ENCODE peak calls at places on chromosomes 3 and 15, in five cellular contexts. B, V, C, M and I are unnamed samples.

GRCh38 chr3:9397911-9398714 is 698 bp downstream of the SETD5 start:
- DNase-seq in B (peak; percentile 47), V (no peak), C (peak; percentile 10), M (peak; percentile 24), I (peak; percentile 23)

GRCh38 chr3:144687862-144688261 is 716.2 kb downstream of the DIPK2A start:
- DNase-seq in B (no peak), V (no peak), C (no peak), M (no peak), I (no peak)

GRCh38 chr15:74955017-74955416 is 1.6 kb downstream of the RPP25 start:
- DNase-seq in B (no peak), V (no peak), C (no peak), M (no peak), I (no peak)

GRCh38 chr3:126209741-126210140 is 29.4 kb upstream of the ALDH1L1 start:
- DNase-seq in B (no peak), V (no peak), C (no peak), M (no peak), I (no peak)

GRCh38 chr3:64612916-64613526 is 74.8 kb downstream of the ADAMTS9 start:
- DNase-seq in B (no peak), V (no peak), C (no peak), M (no peak), I (no peak)

GRCh38 chr3:149401215-149401925 is 23.9 kb upstream of the TM4SF1 start:
- DNase-seq in B (no peak), V (no peak), C (no peak), M (no peak), I (no peak)

GRCh38 chr3:142963266-142964149 is at the start of gene PAQR9:
- DNase-seq in B (no peak), V (no peak), C (no peak), M (no peak), I (no peak)

GRCh38 chr3:137845161-137845560 is 81.0 kb downstream of the SOX14 start:
- DNase-seq in B (no peak), V (no peak), C (no peak), M (no peak), I (no peak)

GRCh38 chr15:38072507-38073277 is 138.3 kb downstream of the TMCO5A start:
- DNase-seq in B (peak; percentile 65), V (no peak), C (no peak), M (no peak), I (no peak)

GRCh38 chr3:46184469-46184868 is 23.6 kb downstream of the CCR1 start:
- DNase-seq in B (no peak), V (no peak), C (no peak), M (no peak), I (no peak)

GRCh38 chr3:156643729-156644389 is 30.5 kb upstream of the TIPARP start:
- DNase-seq in B (peak; percentile 23), V (no peak), C (no peak), M (no peak), I (no peak)

GRCh38 chr3:151979914-151980313 is 106.5 kb downstream of the SUCNR1 start:
- DNase-seq in B (no peak), V (no peak), C (no peak), M (no peak), I (no peak)

GRCh38 chr3:177646749-177647148 is 449.5 kb upstream of the TBL1XR1 start:
- DNase-seq in B (no peak), V (peak; percentile 19), C (no peak), M (no peak), I (no peak)

GRCh38 chr3:133991637-133992036 is 38.1 kb downstream of the SLCO2A1 start:
- DNase-seq in B (no peak), V (no peak), C (no peak), M (no peak), I (no peak)

GRCh38 chr3:190155752-190156151 is 35.1 kb upstream of the P3H2 start:
- DNase-seq in B (no peak), V (no peak), C (no peak), M (no peak), I (no peak)

GRCh38 chr3:193826126-193826795 is 233.3 kb downstream of the OPA1 start:
- DNase-seq in B (peak; percentile 20), V (no peak), C (no peak), M (no peak), I (no peak)

GRCh38 chr3:32401541-32402052 is 9.9 kb downstream of the CMTM7 start:
- DNase-seq in B (peak; percentile 83), V (peak; percentile 58), C (no peak), M (peak; percentile 18), I (peak; percentile 50)

GRCh38 chr3:184234224-184234623 is 4.8 kb downstream of the VWA5B2 start:
- DNase-seq in B (no peak), V (no peak), C (no peak), M (no peak), I (no peak)

GRCh38 chr15:32646304-32646703 is 4.8 kb downstream of the SCG5 start:
- DNase-seq in B (no peak), V (no peak), C (peak; percentile 34), M (no peak), I (no peak)

GRCh38 chr3:8470801-8471200 is 30.8 kb upstream of the LMCD1 start:
- DNase-seq in B (no peak), V (no peak), C (no peak), M (no peak), I (no peak)

GRCh38 chr3:10964537-10965167 is 27.9 kb upstream of the SLC6A1 start:
- DNase-seq in B (no peak), V (no peak), C (no peak), M (no peak), I (no peak)

GRCh38 chr15:65460948-65461347 is 38.2 kb upstream of the IGDCC4 start:
- DNase-seq in B (no peak), V (no peak), C (no peak), M (no peak), I (no peak)

GRCh38 chr3:127767126-127767525 is 55.2 kb downstream of the MGLL start:
- DNase-seq in B (no peak), V (no peak), C (no peak), M (no peak), I (no peak)